ENCODE peak calls at places on chromosomes 13 and 19, in six cellular contexts. H is GM12892, G is ecto neural progenitor cell, I is fibroblast of mammary gland, Z is occipital lobe, A is amniotic stem cell. V is an unnamed sample.

GRCh38 chr13:20512042-20512683 is 13.5 kb downstream of the CRYL1 start:
- DNase-seq in H (no peak), G (peak), I (no peak), Z (no peak), A (no peak), V (no peak)

GRCh38 chr19:8731428-8732169 is 10.2 kb downstream of the OR2Z1 start:
- DNase-seq in H (no peak), G (no peak), I (no peak), Z (no peak), A (no peak), V (no peak)

GRCh38 chr19:48965806-48966540 is 864 bp downstream of the FTL start:
- DNase-seq in H (no peak), G (peak), I (peak), Z (peak), A (peak), V (no peak)

GRCh38 chr19:10797541-10798256 is 38.3 kb downstream of the TMED1 start:
- DNase-seq in H (peak), G (no peak), I (no peak), Z (peak), A (no peak), V (no peak)

GRCh38 chr19:15529774-15530372 is 21.5 kb downstream of the CYP4F22 start:
- DNase-seq in H (no peak), G (no peak), I (peak), Z (no peak), A (no peak), V (no peak)

GRCh38 chr19:54312436-54313362 is at the start of gene LILRA5:
- DNase-seq in H (no peak), G (no peak), I (no peak), Z (no peak), A (no peak), V (no peak)

GRCh38 chr13:87827479-87827878 is 156.3 kb downstream of the SLITRK5 start:
- DNase-seq in H (no peak), G (no peak), I (peak), Z (no peak), A (no peak), V (no peak)

GRCh38 chr19:2064788-2065524 is 13.9 kb upstream of the MKNK2 start:
- DNase-seq in H (no peak), G (no peak), I (no peak), Z (peak), A (no peak), V (no peak)

GRCh38 chr19:33175886-33176669 is 18.1 kb upstream of the LRP3 start:
- DNase-seq in H (no peak), G (no peak), I (peak), Z (peak), A (no peak), V (no peak)

GRCh38 chr19:45632468-45633196 is 6.6 kb downstream of the EML2 start:
- DNase-seq in H (no peak), G (peak), I (peak), Z (no peak), A (peak), V (peak)

GRCh38 chr19:38784224-38784623 is 4.8 kb upstream of the LGALS7B start:
- DNase-seq in H (no peak), G (no peak), I (no peak), Z (no peak), A (no peak), V (no peak)

GRCh38 chr13:30615851-30616311 is 1.8 kb upstream of the USPL1 start:
- DNase-seq in H (no peak), G (no peak), I (peak), Z (no peak), A (peak), V (no peak)

GRCh38 chr13:24182703-24183081 is 22.2 kb downstream of the SPATA13 start:
- DNase-seq in H (no peak), G (no peak), I (no peak), Z (no peak), A (no peak), V (no peak)

GRCh38 chr19:2154587-2155075 is 3.3 kb upstream of the AP3D1 start:
- DNase-seq in H (no peak), G (no peak), I (peak), Z (no peak), A (peak), V (no peak)

GRCh38 chr19:41872775-41873647 is 4.1 kb upstream of the CD79A start:
- DNase-seq in H (no peak), G (peak), I (peak), Z (no peak), A (no peak), V (peak)

GRCh38 chr19:18170714-18171255 is 2.8 kb upstream of the IFI30 start:
- DNase-seq in H (no peak), G (no peak), I (peak), Z (no peak), A (no peak), V (no peak)

GRCh38 chr19:15810335-15810734 is 5.1 kb downstream of the OR10H1 start:
- DNase-seq in H (no peak), G (no peak), I (peak), Z (no peak), A (no peak), V (no peak)

GRCh38 chr19:21709464-21709863 is 57.9 kb downstream of the ZNF100 start:
- DNase-seq in H (no peak), G (no peak), I (no peak), Z (no peak), A (no peak), V (no peak)

GRCh38 chr13:46386996-46387851 is at the start of gene RUBCNL:
- DNase-seq in H (peak), G (peak), I (peak), Z (peak), A (no peak), V (peak)

GRCh38 chr13:91716436-91717065 is 318.1 kb downstream of the GPC5 start:
- DNase-seq in H (no peak), G (no peak), I (no peak), Z (no peak), A (no peak), V (no peak)

GRCh38 chr19:7742575-7742974 is 4.8 kb downstream of the CD209 start:
- DNase-seq in H (no peak), G (no peak), I (no peak), Z (no peak), A (no peak), V (no peak)

GRCh38 chr13:80437212-80437611 is 96.3 kb upstream of the SPRY2 start:
- DNase-seq in H (no peak), G (no peak), I (no peak), Z (no peak), A (no peak), V (no peak)

GRCh38 chr19:14027856-14028450 is at the start of gene RLN3:
- DNase-seq in H (no peak), G (no peak), I (no peak), Z (no peak), A (no peak), V (no peak)

GRCh38 chr19:38684078-38684861 is 36.8 kb downstream of the ACTN4 start:
- DNase-seq in H (peak), G (no peak), I (peak), Z (no peak), A (peak), V (no peak)

GRCh38 chr13:109945206-109945960 is 159.0 kb upstream of the IRS2 start:
- DNase-seq in H (no peak), G (no peak), I (peak), Z (no peak), A (no peak), V (no peak)

GRCh38 chr13:99657848-99658265 is 156.6 kb downstream of the TM9SF2 start:
- DNase-seq in H (no peak), G (peak), I (peak), Z (no peak), A (no peak), V (no peak)

GRCh38 chr13:29458419-29458818 is 137.1 kb downstream of the SLC7A1 start:
- DNase-seq in H (no peak), G (no peak), I (no peak), Z (no peak), A (no peak), V (no peak)

GRCh38 chr13:33213797-33214196 is 71.8 kb downstream of the STARD13 start:
- DNase-seq in H (no peak), G (no peak), I (peak), Z (no peak), A (no peak), V (no peak)

V was measured in 8988T.